ENCODE peak calls at places on chromosome 11, in nine cellular contexts. L is lower leg skin, M is RWPE2, T is HFFc6, O is WERI-Rb-1, H is fibroblast of pulmonary artery, I is heart left ventricle, V is AG04450, S is prostate gland. Q is an unnamed sample.
A peak's percentile ranks its signal among the peaks of the same experiment; 100 is the strongest.

GRCh38 chr11:34570584-34570983 is 50.3 kb upstream of the EHF start:
- DNase-seq in V (no peak), L (no peak), H (no peak), O (no peak), I (no peak), M (no peak), S (peak; percentile 88), T (peak; percentile 13), Q (no peak)

GRCh38 chr11:23313001-23313400 is 452.7 kb upstream of the CCDC179 start:
- DNase-seq in T (no peak), V (no peak), O (no peak), S (no peak), H (no peak), L (no peak), I (no peak), M (no peak), Q (no peak)

GRCh38 chr11:61480936-61481335 is 27.6 kb upstream of the LRRC10B start:
- DNase-seq in I (no peak), O (peak; percentile 72), H (peak; percentile 34), T (no peak), M (no peak), L (no peak), V (no peak), S (no peak), Q (no peak)

GRCh38 chr11:110463153-110463552 is 33.4 kb downstream of the FDX1 start:
- DNase-seq in M (no peak), V (peak; percentile 24), T (peak; percentile 11), I (no peak), S (no peak), L (no peak), O (peak; percentile 80), H (peak; percentile 79), Q (no peak)

GRCh38 chr11:2577071-2578005 is 122.5 kb downstream of the KCNQ1OT1 start:
- DNase-seq in O (peak; percentile 6), S (no peak), H (no peak), T (no peak), L (peak; percentile 79), V (no peak), I (peak; percentile 24), M (peak; percentile 63), Q (no peak)

GRCh38 chr11:16266021-16266420 is 90.3 kb downstream of the SOX6 start:
- DNase-seq in M (no peak), O (no peak), S (no peak), H (no peak), T (no peak), V (no peak), I (no peak), L (no peak), Q (no peak)

GRCh38 chr11:128884703-128885338 is 6.3 kb upstream of the KCNJ5 start:
- DNase-seq in V (peak; percentile 33), T (peak; percentile 61), L (no peak), M (no peak), S (peak; percentile 78), O (peak; percentile 61), I (peak; percentile 45), H (peak; percentile 79), Q (no peak)

GRCh38 chr11:46889689-46890475 is 28.5 kb downstream of the LRP4 start:
- DNase-seq in T (peak; percentile 53), M (no peak), H (peak; percentile 82), O (peak; percentile 60), I (peak; percentile 55), V (peak; percentile 39), L (peak; percentile 91), S (peak; percentile 76), Q (no peak)

GRCh38 chr11:76670475-76671235 is at the start of gene LRRC32:
- DNase-seq in S (no peak), H (no peak), O (peak; percentile 48), I (peak; percentile 78), T (no peak), V (no peak), M (peak; percentile 29), L (peak; percentile 92), Q (no peak)

GRCh38 chr11:64237484-64237951 is 3.1 kb downstream of the VEGFB start:
- DNase-seq in O (no peak), S (peak; percentile 95), T (no peak), H (no peak), I (no peak), L (no peak), V (no peak), M (peak; percentile 71), Q (no peak)

GRCh38 chr11:46640034-46640788 is 22.9 kb downstream of the ATG13 start:
- DNase-seq in T (no peak), I (no peak), S (no peak), V (no peak), L (no peak), H (no peak), M (no peak), O (no peak), Q (no peak)

GRCh38 chr11:117822031-117822521 is 2.5 kb downstream of the FXYD2 start:
- DNase-seq in T (no peak), V (no peak), I (peak; percentile 56), L (no peak), M (peak; percentile 61), O (peak; percentile 75), S (no peak), H (peak; percentile 17), Q (no peak)

GRCh38 chr11:61797263-61797944 is 4.7 kb downstream of the FEN1 start:
- DNase-seq in H (peak; percentile 93), O (peak; percentile 72), V (peak; percentile 82), T (peak; percentile 77), I (peak; percentile 70), M (no peak), L (no peak), S (peak; percentile 86), Q (peak; percentile 87)

GRCh38 chr11:70482529-70482917 is 84.2 kb downstream of the CTTN start:
- DNase-seq in T (no peak), V (no peak), S (no peak), M (no peak), I (peak; percentile 71), O (no peak), L (no peak), H (peak; percentile 11), Q (no peak)

GRCh38 chr11:130480721-130481140 is 32.3 kb downstream of the ADAMTS15 start:
- DNase-seq in H (peak; percentile 78), T (no peak), S (no peak), M (no peak), L (peak; percentile 20), O (no peak), I (no peak), V (no peak), Q (no peak)

GRCh38 chr11:44630511-44631210 is 65.2 kb downstream of the CD82 start:
- DNase-seq in S (peak; percentile 2), V (no peak), H (no peak), I (no peak), L (peak; percentile 43), M (no peak), O (peak; percentile 1), T (no peak), Q (peak; percentile 64)

GRCh38 chr11:22491826-22492225 is 133.8 kb downstream of the FANCF start:
- DNase-seq in L (peak; percentile 77), I (no peak), T (no peak), V (no peak), S (no peak), H (no peak), M (no peak), O (peak; percentile 46), Q (no peak)

GRCh38 chr11:13011366-13012036 is 2.4 kb downstream of the RASSF10 start:
- DNase-seq in T (no peak), O (no peak), S (no peak), L (no peak), M (no peak), I (no peak), V (no peak), H (no peak), Q (no peak)

GRCh38 chr11:65131895-65132237 is 2.5 kb downstream of the SYVN1 start:
- DNase-seq in M (no peak), I (no peak), V (no peak), T (no peak), H (no peak), O (no peak), S (no peak), L (no peak), Q (no peak)

GRCh38 chr11:8698379-8698851 is 15.8 kb downstream of the RPL27A start:
- DNase-seq in M (no peak), H (no peak), L (no peak), S (no peak), T (no peak), O (no peak), V (no peak), I (no peak), Q (no peak)

DNA sequence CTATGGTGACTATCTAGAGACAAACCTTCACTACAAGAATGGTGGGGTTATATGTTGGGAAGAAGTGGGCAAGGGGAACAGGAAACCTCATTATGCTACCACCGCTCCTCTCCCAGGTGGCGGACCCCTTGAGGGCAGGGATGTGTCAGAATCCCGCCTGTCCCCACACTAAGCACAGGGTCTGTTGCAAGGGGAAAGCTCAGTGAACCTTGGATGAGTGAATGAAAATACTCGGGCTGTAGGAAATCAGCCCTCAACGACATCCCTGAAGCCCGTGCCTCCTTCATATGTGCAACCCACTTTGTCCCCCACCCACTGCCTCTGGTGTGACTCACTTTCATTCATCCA is 68.2 kb upstream of the AMPD3 start:
- DNase-seq in I (no peak), L (no peak), V (no peak), S (no peak), O (no peak), T (no peak), M (no peak), H (no peak), Q (peak; percentile 72)
- TF ChIP-seq CTCF in I (no peak), L (no peak), V (no peak), S (no peak), O (no peak), T (no peak), M (no peak), H (no peak), Q (no peak)

GRCh38 chr11:73597956-73598718 is at the start of gene FAM168A:
- DNase-seq in T (peak; percentile 97), S (peak; percentile 96), I (peak; percentile 98), O (peak; percentile 97), H (peak; percentile 98), V (peak; percentile 92), M (peak; percentile 92), L (peak; percentile 99), Q (peak; percentile 97)
- TF ChIP-seq CTCF in T (peak; percentile 55), S (no peak), I (peak; percentile 14), O (no peak), H (no peak), V (no peak), M (no peak), L (no peak), Q (peak; percentile 26)

GRCh38 chr11:102306048-102306575 is 11.2 kb upstream of the BIRC3 start:
- DNase-seq in S (peak; percentile 89), I (no peak), L (peak; percentile 89), H (no peak), V (no peak), O (no peak), M (peak; percentile 97), T (no peak), Q (no peak)
- TF ChIP-seq CTCF in S (no peak), I (no peak), L (no peak), H (no peak), V (no peak), O (no peak), M (peak; percentile 52), T (peak; percentile 34), Q (peak; percentile 19)

DNA sequence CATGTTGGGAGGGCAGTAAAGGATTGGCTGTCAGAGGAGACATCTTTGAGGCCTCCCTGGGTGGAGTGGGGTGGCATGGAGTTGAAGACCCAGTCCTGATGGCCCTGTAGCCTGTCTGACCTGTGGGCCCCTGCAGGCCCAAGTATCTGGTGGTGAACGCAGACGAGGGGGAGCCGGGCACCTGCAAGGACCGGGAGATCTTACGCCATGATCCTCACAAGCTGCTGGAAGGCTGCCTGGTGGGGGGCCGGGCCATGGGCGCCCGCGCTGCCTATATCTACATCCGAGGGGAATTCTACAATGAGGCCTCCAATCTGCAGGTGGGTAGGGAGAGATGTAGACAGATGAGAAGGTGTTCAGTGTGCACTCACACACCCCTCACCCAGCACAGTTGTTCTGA is 2.6 kb downstream of the NDUFV1 start:
- DNase-seq in O (no peak), V (no peak), L (no peak), S (no peak), I (no peak), T (no peak), H (no peak), M (no peak), Q (no peak)
- TF ChIP-seq CTCF in O (no peak), V (no peak), L (no peak), S (no peak), I (no peak), T (no peak), H (no peak), M (no peak), Q (no peak)